ENCODE peak calls at places on chromosomes 13 and 19, in seven cellular contexts. J, S, V, U, B, Q and P are unnamed samples.
A peak's percentile ranks its signal among the peaks of the same experiment; 100 is the strongest.

GRCh38 chr13:78298657-78299056 is 304.7 kb downstream of the POU4F1 start:
- DNase-seq in J (no peak), S (no peak), V (no peak), U (no peak), B (no peak), Q (no peak), P (no peak)

GRCh38 chr13:79593611-79594275 is 112.8 kb downstream of the NDFIP2 start:
- DNase-seq in J (no peak), S (no peak), V (no peak), U (peak; percentile 14), B (peak; percentile 94), Q (no peak), P (no peak)

GRCh38 chr19:55581145-55581827 is 638 bp upstream of the ZNF579 start:
- DNase-seq in J (no peak), S (no peak), V (no peak), U (no peak), B (peak; percentile 27), Q (no peak), P (no peak)

GRCh38 chr19:50377051-50377441 is 789 bp downstream of the NR1H2 start:
- DNase-seq in J (no peak), S (no peak), V (no peak), U (no peak), B (no peak), Q (no peak), P (no peak)

GRCh38 chr13:48842316-48842715 is 133.4 kb upstream of the FNDC3A start:
- DNase-seq in J (no peak), S (no peak), V (no peak), U (peak; percentile 61), B (no peak), Q (no peak), P (no peak)

GRCh38 chr19:13881692-13882418 is 4.9 kb downstream of the NANOS3 start:
- DNase-seq in J (no peak), S (no peak), V (no peak), U (no peak), B (peak; percentile 96), Q (peak; percentile 73), P (no peak)

GRCh38 chr13:93867481-93867880 is 612.0 kb downstream of the DCT start:
- DNase-seq in J (no peak), S (no peak), V (no peak), U (no peak), B (no peak), Q (no peak), P (no peak)

GRCh38 chr13:106156468-106156867 is 379.0 kb downstream of the EFNB2 start:
- DNase-seq in J (no peak), S (no peak), V (no peak), U (peak; percentile 95), B (peak; percentile 98), Q (no peak), P (no peak)

GRCh38 chr13:75302031-75302430 is 179.9 kb downstream of the TBC1D4 start:
- DNase-seq in J (no peak), S (no peak), V (no peak), U (no peak), B (no peak), Q (no peak), P (no peak)

GRCh38 chr13:56986121-56986520 is 154.6 kb upstream of the PRR20A start:
- DNase-seq in J (no peak), S (no peak), V (no peak), U (no peak), B (no peak), Q (no peak), P (no peak)

GRCh38 chr13:94346261-94347019 is 133.0 kb downstream of the DCT start:
- DNase-seq in J (no peak), S (no peak), V (no peak), U (no peak), B (no peak), Q (no peak), P (no peak)

GRCh38 chr13:113534236-113534860 is 43.8 kb upstream of the DCUN1D2 start:
- DNase-seq in J (no peak), S (no peak), V (no peak), U (no peak), B (no peak), Q (no peak), P (no peak)

GRCh38 chr13:24307211-24308067 is 1.9 kb upstream of the C1QTNF9 start:
- DNase-seq in J (no peak), S (no peak), V (no peak), U (no peak), B (no peak), Q (no peak), P (no peak)

GRCh38 chr19:10701955-10702307 is 692 bp downstream of the QTRT1 start:
- DNase-seq in J (no peak), S (no peak), V (no peak), U (no peak), B (peak; percentile 25), Q (peak; percentile 66), P (no peak)

GRCh38 chr19:798415-799075 is 1.3 kb downstream of the PTBP1 start:
- DNase-seq in J (no peak), S (no peak), V (no peak), U (peak; percentile 46), B (no peak), Q (no peak), P (no peak)

GRCh38 chr13:23678768-23679167 is 108.6 kb downstream of the TNFRSF19 start:
- DNase-seq in J (no peak), S (no peak), V (no peak), U (peak; percentile 19), B (no peak), Q (no peak), P (no peak)

GRCh38 chr13:42355118-42355840 is 83.3 kb downstream of the AKAP11 start:
- DNase-seq in J (no peak), S (no peak), V (no peak), U (no peak), B (no peak), Q (peak; percentile 77), P (no peak)

GRCh38 chr13:30308548-30308947 is 1.2 kb upstream of the KATNAL1 start:
- DNase-seq in J (no peak), S (no peak), V (no peak), U (peak; percentile 15), B (peak; percentile 63), Q (no peak), P (no peak)